ENCODE peak calls at places on chromosomes 7 and 10, in eight cellular contexts. V, O, A, G, N, Z, K and M are unnamed samples. For H3K4me1 and H3K9me3, the result is how much of the 10 kb centered on the place peaks cover.

GRCh38 chr10:29263506-29263905 is 25.4 kb upstream of the LYZL1 start:
- DNase-seq in A (no peak), Z (no peak), N (no peak), O (no peak), K (no peak), G (no peak), V (no peak), M (no peak)

GRCh38 chr7:66741706-66742053 is 1.1 kb downstream of the RABGEF1 start:
- DNase-seq in O (peak), G (no peak), K (peak), N (no peak), A (no peak), Z (peak), V (peak), M (no peak)

GRCh38 chr7:13920053-13920697 is 69.3 kb downstream of the ETV1 start:
- DNase-seq in A (no peak), N (peak), K (peak), Z (peak), G (no peak), V (no peak), O (peak), M (no peak)

GRCh38 chr10:30431435-30431911 is 2.5 kb upstream of the MAP3K8 start:
- DNase-seq in G (peak), V (no peak), A (no peak), N (no peak), O (peak), K (no peak), Z (no peak), M (no peak)

GRCh38 chr10:108801775-108802516 is 1121.4 kb downstream of the XPNPEP1 start:
- DNase-seq in V (no peak), Z (no peak), N (no peak), K (no peak), O (peak), G (no peak), A (no peak), M (no peak)

GRCh38 chr7:129853661-129854268 is 99.0 kb downstream of the UBE2H start:
- DNase-seq in V (no peak), G (no peak), O (peak), K (no peak), N (no peak), Z (peak), A (no peak), M (no peak)

GRCh38 chr10:23702977-23703414 is 264.1 kb downstream of the OTUD1 start:
- DNase-seq in K (peak), V (peak), O (peak), G (peak), Z (peak), N (peak), A (peak), M (no peak)

GRCh38 chr10:80410122-80410521 is 1.8 kb downstream of the PRXL2A start:
- DNase-seq in O (no peak), G (no peak), V (no peak), K (no peak), A (no peak), N (no peak), Z (no peak), M (peak)

GRCh38 chr7:107652642-107653041 is 8.0 kb upstream of the SLC26A4 start:
- DNase-seq in N (no peak), G (no peak), K (no peak), V (no peak), Z (no peak), O (no peak), A (no peak), M (no peak)

GRCh38 chr7:78172138-78172887 is 373.7 kb downstream of the PHTF2 start:
- DNase-seq in O (no peak), Z (no peak), G (no peak), N (no peak), A (no peak), K (no peak), V (no peak), M (no peak)

GRCh38 chr10:122637371-122637770 is 62.3 kb downstream of the C10orf120 start:
- DNase-seq in K (no peak), A (no peak), Z (peak), V (peak), O (no peak), N (no peak), G (peak), M (no peak)

GRCh38 chr10:68101066-68101465 is 8.2 kb upstream of the MYPN start:
- DNase-seq in O (no peak), A (no peak), G (no peak), Z (no peak), V (no peak), K (no peak), N (no peak), M (no peak)

GRCh38 chr7:45682358-45682735 is 108.2 kb downstream of the ADCY1 start:
- DNase-seq in V (no peak), A (no peak), Z (no peak), K (no peak), N (no peak), O (no peak), G (no peak), M (no peak)

GRCh38 chr7:133442818-133443217 is 189.9 kb downstream of the EXOC4 start:
- DNase-seq in N (no peak), A (no peak), G (no peak), O (no peak), K (no peak), V (no peak), Z (no peak), M (no peak)

GRCh38 chr10:95552680-95553342 is 8.4 kb downstream of the SORBS1 start:
- DNase-seq in O (no peak), K (no peak), G (no peak), A (no peak), Z (no peak), N (no peak), V (no peak), M (no peak)

GRCh38 chr10:73054286-73054685 is 42.4 kb downstream of the P4HA1 start:
- DNase-seq in G (no peak), N (no peak), O (no peak), Z (no peak), V (no peak), A (no peak), K (no peak), M (no peak)

GRCh38 chr10:26839966-26840627 is 20.7 kb downstream of the ABI1 start:
- DNase-seq in G (no peak), N (no peak), K (no peak), V (no peak), O (peak), A (no peak), Z (no peak), M (no peak)

GRCh38 chr10:11603741-11604140 is 7.7 kb downstream of the USP6NL start:
- DNase-seq in Z (no peak), N (no peak), K (no peak), V (no peak), A (no peak), G (no peak), O (no peak), M (no peak)
- H3K4me1 ChIP-seq in Z (under half), N (under half), K (under half), V (under half), A (under half), G (under half), O (under half), M (under half)

GRCh38 chr7:63092951-63093350 is 905.7 kb upstream of the ZNF722 start:
- DNase-seq in Z (no peak), K (no peak), A (no peak), N (no peak), O (no peak), V (no peak), G (no peak), M (no peak)
- H3K9me3 ChIP-seq in Z (under half), K (under half), A (under half), N (under half), O (under half), V (under half), G (under half), M (under half)

GRCh38 chr10:110007171-110007700 is 548 bp upstream of the ADD3 start:
- DNase-seq in A (no peak), N (no peak), Z (no peak), G (no peak), K (no peak), V (no peak), O (peak), M (peak)
- H3K4me1 ChIP-seq in A (under half), N (under half), Z (half or more), G (half or more), K (under half), V (under half), O (under half), M (under half)

GRCh38 chr7:153518201-153518984 is 533.8 kb upstream of the DPP6 start:
- DNase-seq in Z (no peak), A (no peak), V (no peak), O (no peak), N (no peak), K (no peak), G (no peak), M (no peak)

GRCh38 chr7:153524070-153524601 is 528.1 kb upstream of the DPP6 start:
- DNase-seq in G (peak), A (no peak), Z (no peak), N (no peak), V (peak), O (no peak), K (no peak), M (no peak)

GRCh38 chr7:153521370-153521769 is 530.8 kb upstream of the DPP6 start:
- DNase-seq in G (no peak), A (no peak), N (no peak), Z (no peak), V (no peak), O (no peak), K (no peak), M (no peak)

GRCh38 chr7:153523320-153524015 is 528.7 kb upstream of the DPP6 start:
- DNase-seq in A (no peak), K (no peak), O (no peak), N (no peak), G (no peak), Z (no peak), V (peak), M (no peak)

DNA sequence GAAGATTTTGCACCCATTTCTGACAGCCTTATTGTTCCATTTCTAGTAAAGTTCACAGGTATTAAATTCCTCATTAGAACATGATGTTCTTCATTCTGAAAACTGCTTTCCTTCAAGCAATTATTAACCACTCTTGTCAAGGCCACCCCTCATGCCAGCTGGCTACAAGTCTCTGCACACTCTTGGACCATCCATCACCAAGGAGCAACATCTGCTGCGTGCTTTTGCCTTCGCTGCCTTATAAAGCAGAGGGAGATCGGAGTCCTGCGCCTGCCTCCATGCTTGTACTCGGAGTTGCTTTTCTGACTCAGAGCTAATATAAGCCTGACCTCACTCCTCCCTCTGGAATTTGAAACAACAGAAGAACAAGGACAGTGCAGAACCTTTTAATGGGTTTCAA is 529.9 kb upstream of the DPP6 start:
- DNase-seq in A (no peak), K (no peak), Z (no peak), V (peak), G (no peak), O (no peak), N (no peak), M (no peak)
- H3K9me3 ChIP-seq in A (under half), K (under half), Z (under half), V (under half), G (under half), O (under half), N (under half), M (under half)

GRCh38 chr10:114485695-114486400 is 81.5 kb upstream of the AFAP1L2 start:
- DNase-seq in K (no peak), G (no peak), Z (no peak), N (no peak), V (no peak), O (no peak), A (no peak), M (no peak)
- H3K4me1 ChIP-seq in K (under half), G (half or more), Z (under half), N (under half), V (under half), O (under half), A (under half), M (under half)

GRCh38 chr7:87328281-87328680 is 17.2 kb upstream of the CROT start:
- DNase-seq in A (no peak), K (no peak), N (no peak), O (peak), V (no peak), G (no peak), Z (no peak), M (no peak)

GRCh38 chr7:87330316-87330715 is 15.1 kb upstream of the CROT start:
- DNase-seq in G (no peak), K (no peak), O (no peak), Z (no peak), A (no peak), N (no peak), V (no peak), M (no peak)

GRCh38 chr7:87330942-87331341 is 14.5 kb upstream of the CROT start:
- DNase-seq in V (no peak), A (no peak), G (no peak), N (no peak), K (no peak), O (no peak), Z (no peak), M (no peak)

GRCh38 chr7:87331687-87332256 is 13.7 kb upstream of the CROT start:
- DNase-seq in K (no peak), O (no peak), V (no peak), N (no peak), A (no peak), G (no peak), Z (no peak), M (no peak)

GRCh38 chr7:87325576-87326370 is 19.7 kb upstream of the CROT start:
- DNase-seq in G (no peak), V (no peak), Z (no peak), K (no peak), N (no peak), A (no peak), O (no peak), M (no peak)
- H3K9me3 ChIP-seq in G (half or more), V (under half), Z (under half), K (under half), N (under half), A (under half), O (under half), M (under half)

DNA sequence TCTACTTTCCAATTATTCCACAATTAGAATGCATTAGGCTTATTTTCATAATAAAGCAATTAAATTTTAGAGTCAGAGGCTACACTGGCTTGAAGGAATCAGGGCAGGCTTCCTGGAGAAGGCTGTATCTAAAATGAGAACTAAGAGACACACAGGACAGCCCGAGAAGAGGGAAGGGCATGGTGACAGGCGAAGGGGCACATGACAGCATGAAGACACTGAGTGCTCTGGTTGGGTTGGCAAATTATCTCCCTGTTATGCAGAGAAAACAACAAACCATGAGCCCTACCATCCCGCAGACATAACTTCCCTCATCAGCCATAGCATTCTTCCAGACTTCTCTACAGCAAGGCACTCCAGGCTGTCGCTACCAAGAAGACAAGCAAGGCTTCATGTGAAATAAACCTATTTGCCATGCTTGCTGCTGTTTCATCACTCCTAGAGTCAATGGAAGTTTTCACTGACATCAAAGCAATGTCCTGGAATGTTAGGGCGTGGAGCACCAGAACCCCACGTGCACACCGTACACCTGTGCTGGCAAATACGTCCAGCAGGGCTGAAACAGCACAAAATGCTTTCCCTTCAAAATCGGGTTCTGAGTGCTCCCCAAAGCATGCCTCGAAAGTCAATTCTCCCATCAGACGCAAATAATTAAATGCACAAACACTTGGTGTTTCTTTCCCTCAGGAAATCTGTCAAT is 21.3 kb downstream of the VOPP1 start:
- DNase-seq in N (no peak), V (no peak), G (no peak), K (no peak), O (no peak), Z (no peak), A (no peak), M (peak)
- H3K4me1 ChIP-seq in N (half or more), V (under half), G (half or more), K (under half), O (under half), Z (under half), A (under half), M (half or more)